ENCODE peak calls at places on chromosomes 5 and 9, in seven cellular contexts. Z is PC-9, H is HTR-8/SVneo, C is tibial nerve, R is skeletal muscle cell, N is brain microvascular endothelial cell, F is astrocyte of the spinal cord. J is an unnamed sample.

GRCh38 chr5:97224112-97224750 is 41.2 kb upstream of the RIOK2 start:
- DNase-seq in R (no peak), F (peak), N (no peak), C (no peak), Z (no peak), H (no peak), J (no peak)

GRCh38 chr5:83473344-83474169 is 2.0 kb downstream of the VCAN start:
- DNase-seq in Z (peak), H (peak), R (peak), N (peak), C (peak), F (peak), J (peak)

GRCh38 chr5:37933586-37933985 is 93.7 kb upstream of the GDNF start:
- DNase-seq in N (no peak), Z (no peak), F (no peak), C (no peak), H (no peak), R (no peak), J (no peak)

GRCh38 chr9:122835313-122835731 is 6.9 kb upstream of the PDCL start:
- DNase-seq in R (no peak), Z (no peak), N (no peak), H (peak), F (no peak), C (no peak), J (no peak)

GRCh38 chr5:151186538-151186937 is 29.0 kb upstream of the ANXA6 start:
- DNase-seq in N (no peak), H (no peak), F (no peak), C (no peak), R (no peak), Z (no peak), J (no peak)

GRCh38 chr5:2353871-2354440 is 397.5 kb downstream of the IRX2 start:
- DNase-seq in N (no peak), H (no peak), F (no peak), C (no peak), R (no peak), Z (no peak), J (no peak)

GRCh38 chr5:52834320-52834719 is 46.6 kb downstream of the ITGA1 start:
- DNase-seq in H (no peak), F (no peak), N (no peak), R (no peak), Z (no peak), C (no peak), J (no peak)

GRCh38 chr9:77751341-77752091 is 103.4 kb upstream of the GNA14 start:
- DNase-seq in F (peak), Z (peak), C (peak), H (peak), N (peak), R (peak), J (peak)

GRCh38 chr5:77639624-77640023 is 1.1 kb upstream of the OTP start:
- DNase-seq in H (no peak), R (no peak), F (no peak), C (no peak), Z (no peak), N (no peak), J (no peak)

GRCh38 chr9:88234114-88234513 is 95.8 kb upstream of the SPATA31C2 start:
- DNase-seq in R (no peak), F (no peak), N (no peak), Z (no peak), H (no peak), C (no peak), J (no peak)

GRCh38 chr9:130327781-130328348 is 62.3 kb downstream of the HMCN2 start:
- DNase-seq in C (peak), R (peak), N (no peak), F (no peak), H (no peak), Z (no peak), J (no peak)

J was measured in H4.